ENCODE peak calls at places on chromosomes 5 and 9, in ten cellular contexts. Z is CD4-positive, alpha-beta memory T cell; K is right atrium auricular region; W is CD8-positive, alpha-beta T cell; S is psoas muscle; M is left lung; R is astrocyte; G is tibial artery; U is SK-N-SH; X is GM12878. O is an unnamed sample.
A peak's percentile ranks its signal among the peaks of the same experiment; 100 is the strongest.

GRCh38 chr9:127569819-127570401 is 42.2 kb upstream of the STXBP1 start:
- DNase-seq in Z (peak; percentile 43), S (no peak), G (no peak), U (no peak), X (no peak), K (no peak), R (no peak), M (no peak), W (peak; percentile 14), O (no peak)

GRCh38 chr5:132850066-132850465 is 16.2 kb downstream of the GDF9 start:
- DNase-seq in G (no peak), U (no peak), M (no peak), R (peak; percentile 36), K (no peak), S (no peak), Z (no peak), X (no peak), W (no peak), O (no peak)

GRCh38 chr9:104984994-104985393 is 57.0 kb upstream of the ABCA1 start:
- DNase-seq in U (peak; percentile 53), Z (no peak), K (no peak), M (no peak), S (no peak), X (no peak), R (no peak), G (no peak), W (no peak), O (no peak)

GRCh38 chr9:83449166-83449565 is 89.0 kb downstream of the FRMD3 start:
- DNase-seq in S (no peak), R (no peak), K (no peak), Z (no peak), W (no peak), G (no peak), U (peak; percentile 80), M (no peak), X (no peak), O (no peak)

GRCh38 chr5:143316844-143317631 is 86.4 kb downstream of the NR3C1 start:
- DNase-seq in K (no peak), W (no peak), S (no peak), G (no peak), R (peak; percentile 30), X (no peak), Z (no peak), M (no peak), U (peak; percentile 2), O (no peak)

GRCh38 chr9:99978221-99978620 is 71.8 kb downstream of the STX17 start:
- DNase-seq in U (no peak), R (no peak), M (no peak), Z (no peak), G (no peak), S (no peak), K (no peak), X (no peak), W (no peak), O (no peak)

GRCh38 chr9:115142502-115143265 is 24.7 kb upstream of the TNC start:
- DNase-seq in K (no peak), M (no peak), S (no peak), G (no peak), Z (no peak), R (peak; percentile 49), U (no peak), W (no peak), X (no peak), O (no peak)

GRCh38 chr5:179060116-179061008 is at the start of gene ZNF354C:
- DNase-seq in Z (peak; percentile 84), R (peak; percentile 85), G (peak; percentile 87), W (peak; percentile 85), U (peak; percentile 95), S (peak; percentile 94), X (no peak), K (peak; percentile 88), M (peak; percentile 96), O (peak; percentile 61)

GRCh38 chr5:172929371-172929838 is 29.8 kb upstream of the RPL26L1 start:
- DNase-seq in S (no peak), W (no peak), X (no peak), Z (no peak), U (no peak), G (no peak), R (peak; percentile 96), M (no peak), K (no peak), O (no peak)

DNA sequence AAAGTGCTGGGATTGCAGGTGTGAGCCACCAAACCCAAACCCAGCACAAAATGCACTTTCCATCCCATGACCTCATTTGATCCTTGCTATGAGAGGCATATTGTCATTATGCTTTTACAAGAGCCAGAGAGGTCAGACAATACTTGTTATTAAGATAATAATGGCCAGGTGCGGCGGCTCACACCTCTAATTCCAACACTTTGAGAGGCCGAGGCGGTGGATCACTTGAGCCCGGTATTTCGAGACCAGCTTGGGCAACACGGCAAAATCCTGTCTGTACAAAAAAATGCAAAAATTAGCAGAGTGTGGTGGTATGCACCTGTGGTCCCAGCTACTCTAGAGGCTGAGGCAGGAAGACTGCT is 55.9 kb upstream of the IL17B start:
- DNase-seq in S (no peak), M (no peak), Z (no peak), K (no peak), R (no peak), U (no peak), X (no peak), G (no peak), W (no peak), O (no peak)
- H3K4me1 ChIP-seq in S (peaks cover 8% of the 10 kb centered on the region), M (peaks cover 21% of the 10 kb centered on the region), Z (peaks cover 8% of the 10 kb centered on the region), K (peaks cover 39% of the 10 kb centered on the region), R (peaks cover 4% of the 10 kb centered on the region), U (peaks cover 23% of the 10 kb centered on the region), X (no peaks in the 10 kb centered on the region), G (peaks cover 12% of the 10 kb centered on the region), W (peaks cover 4% of the 10 kb centered on the region), O (no peaks in the 10 kb centered on the region)

DNA sequence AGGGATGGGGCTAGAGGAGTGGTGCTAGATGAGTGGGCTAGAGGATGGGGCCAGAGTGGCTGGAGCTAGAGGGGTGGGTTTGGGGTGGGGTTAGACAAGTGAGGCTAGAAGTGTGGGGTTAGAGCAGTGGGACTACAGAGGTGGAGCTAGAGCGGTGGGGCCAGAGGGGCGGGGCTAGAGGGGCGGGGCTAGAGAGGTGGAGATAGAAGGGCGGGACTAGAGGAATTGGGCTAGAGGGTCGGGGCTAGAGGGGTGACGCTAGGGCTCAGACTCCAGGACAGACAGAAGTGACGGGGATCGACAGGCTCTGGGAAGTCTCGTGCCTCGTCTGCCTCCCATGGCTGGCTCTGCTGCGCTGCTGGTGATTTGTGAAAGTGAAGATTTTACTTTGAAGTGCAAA is 31.0 kb upstream of the TENT4A start:
- DNase-seq in Z (no peak), S (no peak), X (no peak), W (no peak), K (no peak), G (no peak), R (no peak), U (no peak), M (no peak), O (no peak)
- H3K4me1 ChIP-seq in Z (no peaks in the 10 kb centered on the region), S (no peaks in the 10 kb centered on the region), X (no peaks in the 10 kb centered on the region), W (peaks cover 5% of the 10 kb centered on the region), K (no peaks in the 10 kb centered on the region), G (peaks cover 3% of the 10 kb centered on the region), R (no peaks in the 10 kb centered on the region), U (no peaks in the 10 kb centered on the region), M (no peaks in the 10 kb centered on the region), O (no peaks in the 10 kb centered on the region)

DNA sequence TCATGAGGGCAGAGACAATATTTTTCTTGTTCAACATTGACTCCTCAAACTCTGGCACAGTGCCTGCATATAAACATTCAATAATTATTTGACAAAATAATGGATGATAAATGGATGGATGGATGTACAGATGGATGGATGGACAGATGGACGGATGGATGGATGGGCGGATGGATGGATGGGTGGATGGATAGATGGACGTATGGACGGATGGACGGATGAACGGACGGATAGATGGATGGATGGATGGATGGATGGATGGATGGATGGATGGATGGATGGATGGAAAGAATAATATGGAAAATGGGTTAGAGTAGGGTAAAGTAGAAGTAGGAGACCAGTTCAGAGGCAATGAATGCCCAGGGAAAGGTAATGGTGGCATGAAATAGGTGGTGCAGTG is 589.2 kb downstream of the EBF1 start:
- DNase-seq in X (no peak), R (no peak), M (no peak), S (no peak), W (no peak), G (no peak), Z (no peak), K (no peak), U (no peak), O (no peak)
- H3K4me1 ChIP-seq in X (peaks cover 4% of the 10 kb centered on the region), R (peaks cover 15% of the 10 kb centered on the region), M (no peaks in the 10 kb centered on the region), S (no peaks in the 10 kb centered on the region), W (peaks cover 31% of the 10 kb centered on the region), G (no peaks in the 10 kb centered on the region), Z (no peaks in the 10 kb centered on the region), K (peaks cover 6% of the 10 kb centered on the region), U (no peaks in the 10 kb centered on the region), O (no peaks in the 10 kb centered on the region)

DNA sequence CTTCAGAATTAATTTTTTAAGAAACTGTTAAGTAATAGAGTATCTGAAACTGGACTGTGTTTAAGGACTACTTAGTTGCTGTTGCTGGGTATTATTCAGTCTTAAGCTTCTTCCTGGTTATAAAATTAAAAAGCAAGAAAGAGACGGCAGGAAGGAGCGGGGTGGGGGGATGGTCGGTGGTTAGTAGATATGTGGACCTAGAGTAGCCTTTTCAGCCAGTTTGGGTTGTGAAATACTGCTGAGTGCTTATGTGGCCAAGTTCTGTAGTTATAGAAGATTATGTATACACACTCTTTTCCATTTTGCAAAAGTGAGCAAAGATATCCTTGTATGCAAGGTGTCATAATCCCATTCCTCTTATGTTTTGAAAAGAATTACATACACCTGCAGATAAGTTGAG is 28.5 kb downstream of the TRIO start:
- DNase-seq in W (no peak), X (no peak), S (no peak), M (no peak), R (peak; percentile 68), Z (no peak), G (no peak), U (no peak), K (no peak), O (no peak)
- H3K4me1 ChIP-seq in W (no peaks in the 10 kb centered on the region), X (peaks cover 57% of the 10 kb centered on the region), S (peaks cover 64% of the 10 kb centered on the region), M (peaks cover 91% of the 10 kb centered on the region), R (peaks cover 69% of the 10 kb centered on the region), Z (no peaks in the 10 kb centered on the region), G (peaks cover 63% of the 10 kb centered on the region), U (peaks cover 31% of the 10 kb centered on the region), K (peaks cover 50% of the 10 kb centered on the region), O (no peaks in the 10 kb centered on the region)

O was measured in effector memory CD4-positive, alpha-beta T cell.